ENCODE peak calls at places on chromosome 16, in nine cellular contexts. One of them, this sample, is unnamed. For H3K36me3 and H3K4me1, the result is how much of the 10 kb centered on the place peaks cover.

GRCh38 chr16:84617068-84617630 is 729 bp downstream of the COTL1 start:
- DNase-seq in hepatocyte: peak
- DNase-seq in transverse colon: peak
- DNase-seq in HCT116: no peak
- DNase-seq in psoas muscle: no peak
- DNase-seq in astrocyte: no peak
- DNase-seq in tibial artery: peak
- DNase-seq in heart right ventricle: peak
- DNase-seq in effector memory CD4-positive, alpha-beta T cell: no peak
- DNase-seq in this sample: peak

GRCh38 chr16:71254832-71255560 is 24.5 kb upstream of the HYDIN start:
- DNase-seq in hepatocyte: no peak
- DNase-seq in transverse colon: no peak
- DNase-seq in HCT116: no peak
- DNase-seq in psoas muscle: no peak
- DNase-seq in astrocyte: no peak
- DNase-seq in tibial artery: no peak
- DNase-seq in heart right ventricle: no peak
- DNase-seq in effector memory CD4-positive, alpha-beta T cell: no peak
- DNase-seq in this sample: no peak

GRCh38 chr16:9308300-9309209 is 217.1 kb downstream of the HAPSTR1 start:
- DNase-seq in hepatocyte: peak
- DNase-seq in transverse colon: peak
- DNase-seq in HCT116: no peak
- DNase-seq in psoas muscle: no peak
- DNase-seq in astrocyte: no peak
- DNase-seq in tibial artery: no peak
- DNase-seq in heart right ventricle: no peak
- DNase-seq in effector memory CD4-positive, alpha-beta T cell: no peak
- DNase-seq in this sample: no peak

GRCh38 chr16:69522732-69523404 is 42.9 kb upstream of the NFAT5 start:
- DNase-seq in hepatocyte: no peak
- DNase-seq in transverse colon: no peak
- DNase-seq in HCT116: peak
- DNase-seq in psoas muscle: no peak
- DNase-seq in astrocyte: no peak
- DNase-seq in tibial artery: no peak
- DNase-seq in heart right ventricle: no peak
- DNase-seq in effector memory CD4-positive, alpha-beta T cell: no peak
- DNase-seq in this sample: peak

GRCh38 chr16:17205279-17206139 is 265.3 kb downstream of the XYLT1 start:
- DNase-seq in hepatocyte: peak
- DNase-seq in transverse colon: no peak
- DNase-seq in HCT116: no peak
- DNase-seq in psoas muscle: no peak
- DNase-seq in astrocyte: peak
- DNase-seq in tibial artery: no peak
- DNase-seq in heart right ventricle: no peak
- DNase-seq in effector memory CD4-positive, alpha-beta T cell: no peak
- DNase-seq in this sample: no peak

GRCh38 chr16:51002889-51003490 is 148.1 kb downstream of the SALL1 start:
- DNase-seq in hepatocyte: peak
- DNase-seq in transverse colon: no peak
- DNase-seq in HCT116: no peak
- DNase-seq in psoas muscle: no peak
- DNase-seq in astrocyte: no peak
- DNase-seq in tibial artery: no peak
- DNase-seq in heart right ventricle: no peak
- DNase-seq in effector memory CD4-positive, alpha-beta T cell: no peak
- DNase-seq in this sample: no peak

GRCh38 chr16:58507195-58507962 is 7.4 kb downstream of the NDRG4 start:
- DNase-seq in hepatocyte: no peak
- DNase-seq in transverse colon: no peak
- DNase-seq in HCT116: no peak
- DNase-seq in psoas muscle: peak
- DNase-seq in astrocyte: no peak
- DNase-seq in tibial artery: no peak
- DNase-seq in heart right ventricle: no peak
- DNase-seq in effector memory CD4-positive, alpha-beta T cell: no peak
- DNase-seq in this sample: no peak

GRCh38 chr16:31532120-31532519 is 4.4 kb downstream of the AHSP start:
- DNase-seq in hepatocyte: no peak
- DNase-seq in transverse colon: no peak
- DNase-seq in HCT116: no peak
- DNase-seq in psoas muscle: no peak
- DNase-seq in astrocyte: no peak
- DNase-seq in tibial artery: no peak
- DNase-seq in heart right ventricle: no peak
- DNase-seq in effector memory CD4-positive, alpha-beta T cell: no peak
- DNase-seq in this sample: no peak

GRCh38 chr16:21001262-21001661 is 100.7 kb downstream of the LYRM1 start:
- DNase-seq in hepatocyte: no peak
- DNase-seq in transverse colon: peak
- DNase-seq in HCT116: peak
- DNase-seq in psoas muscle: no peak
- DNase-seq in astrocyte: no peak
- DNase-seq in tibial artery: no peak
- DNase-seq in heart right ventricle: no peak
- DNase-seq in effector memory CD4-positive, alpha-beta T cell: no peak
- DNase-seq in this sample: peak

GRCh38 chr16:10535461-10535860 is 44.9 kb downstream of the EMP2 start:
- DNase-seq in hepatocyte: no peak
- DNase-seq in transverse colon: no peak
- DNase-seq in HCT116: no peak
- DNase-seq in psoas muscle: no peak
- DNase-seq in astrocyte: no peak
- DNase-seq in tibial artery: no peak
- DNase-seq in heart right ventricle: no peak
- DNase-seq in effector memory CD4-positive, alpha-beta T cell: no peak
- DNase-seq in this sample: no peak

GRCh38 chr16:1825864-1826690 is 548 bp downstream of the HAGH start:
- DNase-seq in hepatocyte: peak
- DNase-seq in transverse colon: peak
- DNase-seq in HCT116: no peak
- DNase-seq in psoas muscle: no peak
- DNase-seq in astrocyte: peak
- DNase-seq in tibial artery: peak
- DNase-seq in heart right ventricle: no peak
- DNase-seq in effector memory CD4-positive, alpha-beta T cell: peak
- DNase-seq in this sample: peak

DNA sequence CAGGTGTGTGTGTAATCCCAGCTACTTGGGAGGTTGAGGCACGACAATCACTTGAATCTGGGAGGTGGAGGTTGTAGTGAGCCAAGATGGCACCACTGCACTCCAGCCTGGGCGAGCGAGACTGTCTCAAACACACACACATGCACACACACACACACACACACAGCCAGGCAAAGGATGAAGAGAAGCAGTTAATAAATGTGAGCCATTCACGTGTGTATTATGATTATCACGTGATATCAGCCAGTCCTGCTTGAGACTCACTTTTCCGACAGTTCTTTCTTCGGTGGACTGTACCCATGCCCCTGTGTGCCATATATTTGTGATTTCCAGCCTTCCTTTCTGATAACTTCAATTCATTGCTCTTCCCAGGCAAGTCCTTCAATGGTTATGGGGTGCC is 119.3 kb downstream of the PRKCB start:
- DNase-seq in hepatocyte: no peak
- DNase-seq in transverse colon: no peak
- DNase-seq in HCT116: no peak
- DNase-seq in psoas muscle: no peak
- DNase-seq in astrocyte: no peak
- DNase-seq in tibial artery: no peak
- DNase-seq in heart right ventricle: no peak
- DNase-seq in effector memory CD4-positive, alpha-beta T cell: no peak
- DNase-seq in this sample: no peak
- H3K36me3 ChIP-seq in hepatocyte: under half
- H3K36me3 ChIP-seq in transverse colon: under half
- H3K36me3 ChIP-seq in HCT116: under half
- H3K36me3 ChIP-seq in psoas muscle: under half
- H3K36me3 ChIP-seq in astrocyte: under half
- H3K36me3 ChIP-seq in tibial artery: under half
- H3K36me3 ChIP-seq in heart right ventricle: under half
- H3K36me3 ChIP-seq in effector memory CD4-positive, alpha-beta T cell: under half
- H3K36me3 ChIP-seq in this sample: under half

DNA sequence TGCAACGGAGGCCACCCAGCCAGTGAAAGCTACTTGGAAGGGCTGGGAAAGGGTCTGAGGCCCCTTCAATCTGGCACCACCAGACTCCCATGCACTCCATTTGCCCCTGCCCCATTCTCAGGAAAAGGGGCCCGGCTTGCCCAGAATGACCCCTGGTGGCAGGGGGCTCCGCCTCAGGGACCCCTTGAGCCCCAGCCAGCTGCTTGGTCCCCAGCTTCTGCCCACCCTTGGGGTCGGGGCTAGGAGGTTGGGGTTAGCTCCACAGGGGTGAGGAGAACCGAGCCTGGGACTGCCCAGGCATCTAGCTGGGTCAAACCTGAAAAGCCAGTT is 1.3 kb downstream of the RHBDF1 start:
- DNase-seq in hepatocyte: no peak
- DNase-seq in transverse colon: no peak
- DNase-seq in HCT116: no peak
- DNase-seq in psoas muscle: peak
- DNase-seq in astrocyte: no peak
- DNase-seq in tibial artery: no peak
- DNase-seq in heart right ventricle: no peak
- DNase-seq in effector memory CD4-positive, alpha-beta T cell: no peak
- DNase-seq in this sample: no peak
- H3K4me1 ChIP-seq in hepatocyte: half or more
- H3K4me1 ChIP-seq in transverse colon: under half
- H3K4me1 ChIP-seq in HCT116: under half
- H3K4me1 ChIP-seq in psoas muscle: under half
- H3K4me1 ChIP-seq in astrocyte: under half
- H3K4me1 ChIP-seq in tibial artery: half or more
- H3K4me1 ChIP-seq in heart right ventricle: half or more
- H3K4me1 ChIP-seq in effector memory CD4-positive, alpha-beta T cell: under half
- H3K4me1 ChIP-seq in this sample: under half

GRCh38 chr16:87709677-87710076 is 56.1 kb downstream of the KLHDC4 start:
- DNase-seq in hepatocyte: no peak
- DNase-seq in transverse colon: no peak
- DNase-seq in HCT116: no peak
- DNase-seq in psoas muscle: no peak
- DNase-seq in astrocyte: no peak
- DNase-seq in tibial artery: no peak
- DNase-seq in heart right ventricle: no peak
- DNase-seq in effector memory CD4-positive, alpha-beta T cell: no peak
- DNase-seq in this sample: no peak
- H3K36me3 ChIP-seq in hepatocyte: under half
- H3K36me3 ChIP-seq in transverse colon: under half
- H3K36me3 ChIP-seq in HCT116: under half
- H3K36me3 ChIP-seq in psoas muscle: under half
- H3K36me3 ChIP-seq in astrocyte: under half
- H3K36me3 ChIP-seq in tibial artery: under half
- H3K36me3 ChIP-seq in heart right ventricle: under half
- H3K36me3 ChIP-seq in effector memory CD4-positive, alpha-beta T cell: half or more
- H3K36me3 ChIP-seq in this sample: under half

DNA sequence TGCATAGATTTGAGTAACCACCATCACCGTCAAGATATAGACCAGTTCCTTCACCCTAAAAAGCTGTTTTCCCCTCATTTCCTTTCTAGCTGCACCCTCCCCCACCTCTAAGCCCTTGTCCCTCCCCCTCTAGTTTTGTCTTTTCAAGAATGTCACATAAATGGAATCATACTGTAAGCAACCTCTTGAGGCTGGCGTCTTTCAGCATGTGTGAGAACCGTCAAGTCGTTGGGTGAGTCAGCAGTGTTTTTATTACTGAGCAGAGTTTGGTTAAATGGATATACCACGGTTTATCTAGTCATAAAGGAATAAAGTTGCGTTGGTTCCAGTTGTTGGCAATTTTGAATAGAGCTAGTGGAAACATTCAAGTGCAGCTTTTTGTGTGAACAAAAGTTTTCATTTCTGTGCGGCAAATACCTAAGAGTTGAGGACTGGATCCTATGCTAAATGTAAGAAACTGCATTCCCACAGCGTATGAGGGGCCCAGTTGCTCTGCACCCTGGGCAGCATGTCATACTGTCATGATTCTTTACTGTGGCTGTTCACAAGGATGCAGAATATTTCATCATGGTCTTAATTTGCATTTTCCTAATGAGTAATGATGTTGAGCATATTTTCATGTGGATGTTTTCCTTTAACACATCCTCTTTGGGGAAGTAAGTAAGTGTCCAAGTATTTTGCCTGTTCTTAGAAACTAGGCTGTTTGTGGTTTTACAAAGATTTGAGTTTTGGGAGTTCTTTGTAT is 264.3 kb downstream of the CPPED1 start:
- DNase-seq in hepatocyte: peak
- DNase-seq in transverse colon: peak
- DNase-seq in HCT116: no peak
- DNase-seq in psoas muscle: no peak
- DNase-seq in astrocyte: peak
- DNase-seq in tibial artery: no peak
- DNase-seq in heart right ventricle: no peak
- DNase-seq in effector memory CD4-positive, alpha-beta T cell: no peak
- DNase-seq in this sample: no peak
- H3K4me1 ChIP-seq in hepatocyte: under half
- H3K4me1 ChIP-seq in transverse colon: under half
- H3K4me1 ChIP-seq in HCT116: under half
- H3K4me1 ChIP-seq in psoas muscle: under half
- H3K4me1 ChIP-seq in astrocyte: under half
- H3K4me1 ChIP-seq in tibial artery: under half
- H3K4me1 ChIP-seq in heart right ventricle: under half
- H3K4me1 ChIP-seq in effector memory CD4-positive, alpha-beta T cell: under half
- H3K4me1 ChIP-seq in this sample: under half

DNA sequence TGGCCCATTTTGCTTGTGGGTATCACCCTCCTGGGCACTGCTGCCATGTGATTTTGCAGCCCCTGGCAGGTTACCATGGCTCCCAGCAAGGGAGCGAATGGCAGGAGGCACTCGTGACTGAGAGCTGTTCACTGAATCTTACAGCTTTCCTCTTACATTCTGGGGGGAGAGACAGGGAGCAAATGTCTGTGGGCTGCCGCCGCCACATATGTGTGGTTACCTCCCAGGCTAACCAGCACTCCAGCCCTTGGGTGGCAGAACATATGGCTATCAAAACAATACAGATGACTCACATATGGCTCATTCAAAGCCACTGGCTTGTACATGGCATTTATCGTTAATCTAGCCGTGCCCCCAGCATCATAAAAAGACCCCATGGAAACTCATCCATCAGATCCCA is 19.8 kb downstream of the GTF3C1 start:
- DNase-seq in hepatocyte: no peak
- DNase-seq in transverse colon: no peak
- DNase-seq in HCT116: no peak
- DNase-seq in psoas muscle: no peak
- DNase-seq in astrocyte: peak
- DNase-seq in tibial artery: no peak
- DNase-seq in heart right ventricle: no peak
- DNase-seq in effector memory CD4-positive, alpha-beta T cell: no peak
- DNase-seq in this sample: no peak
- H3K36me3 ChIP-seq in hepatocyte: under half
- H3K36me3 ChIP-seq in transverse colon: half or more
- H3K36me3 ChIP-seq in HCT116: half or more
- H3K36me3 ChIP-seq in psoas muscle: under half
- H3K36me3 ChIP-seq in astrocyte: half or more
- H3K36me3 ChIP-seq in tibial artery: half or more
- H3K36me3 ChIP-seq in heart right ventricle: under half
- H3K36me3 ChIP-seq in effector memory CD4-positive, alpha-beta T cell: half or more
- H3K36me3 ChIP-seq in this sample: half or more